ENCODE peak calls at places on chromosomes 11 and 22, in four cellular contexts. V is HTR-8/SVneo, Y is colonic mucosa, I is hepatocyte. O is an unnamed sample.

GRCh38 chr11:63553759-63554158 is 9.4 kb downstream of the PLAAT2 start:
- DNase-seq in I (no peak), Y (peak), V (no peak), O (peak)

GRCh38 chr11:69066122-69067112 is 17.7 kb downstream of the TPCN2 start:
- DNase-seq in I (no peak), V (no peak), Y (no peak), O (no peak)

GRCh38 chr22:46245515-46245914 is 4.6 kb downstream of the CDPF1 start:
- DNase-seq in V (no peak), I (no peak), Y (no peak), O (no peak)

GRCh38 chr11:61256710-61257482 is 15.9 kb downstream of the PGA5 start:
- DNase-seq in Y (no peak), V (no peak), I (no peak), O (no peak)

GRCh38 chr11:104926771-104927470 is 28.7 kb upstream of the CASP12 start:
- DNase-seq in I (no peak), Y (no peak), V (no peak), O (no peak)

GRCh38 chr11:17887779-17888178 is 125.1 kb downstream of the SERGEF start:
- DNase-seq in I (no peak), Y (no peak), V (no peak), O (no peak)

GRCh38 chr22:29704528-29705285 is 15.1 kb upstream of the CABP7 start:
- DNase-seq in Y (peak), V (no peak), I (peak), O (no peak)

GRCh38 chr11:134578807-134579708 is 167.0 kb upstream of the B3GAT1 start:
- DNase-seq in I (no peak), V (no peak), Y (no peak), O (no peak)

GRCh38 chr22:46069518-46070214 is 80.7 kb upstream of the PPARA start:
- DNase-seq in I (no peak), V (peak), Y (peak), O (no peak)

GRCh38 chr11:19055016-19055415 is 5.5 kb downstream of the MRGPRX2 start:
- DNase-seq in V (no peak), Y (no peak), I (no peak), O (no peak)

GRCh38 chr11:65623177-65623576 is 7.6 kb downstream of the PCNX3 start:
- DNase-seq in I (no peak), V (no peak), Y (no peak), O (no peak)

GRCh38 chr11:20676658-20677057 is 7.3 kb downstream of the NELL1 start:
- DNase-seq in I (no peak), V (no peak), Y (no peak), O (no peak)

GRCh38 chr22:36162127-36163034 is 1.8 kb upstream of the APOL3 start:
- DNase-seq in V (no peak), Y (no peak), I (no peak), O (peak)

GRCh38 chr11:10486161-10486840 is 31.2 kb downstream of the AMPD3 start:
- DNase-seq in I (no peak), Y (no peak), V (no peak), O (no peak)

GRCh38 chr22:38401336-38402084 is 53.5 kb downstream of the KCNJ4 start:
- DNase-seq in I (no peak), Y (no peak), V (no peak), O (no peak)

GRCh38 chr11:19018901-19019300 is 41.6 kb downstream of the MRGPRX2 start:
- DNase-seq in I (peak), Y (no peak), V (no peak), O (no peak)

GRCh38 chr11:118048472-118049370 is 28.2 kb upstream of the TMPRSS4 start:
- DNase-seq in Y (no peak), I (no peak), V (no peak), O (no peak)

GRCh38 chr11:124884869-124885479 is 12.7 kb downstream of the ROBO4 start:
- DNase-seq in V (no peak), I (no peak), Y (no peak), O (no peak)

GRCh38 chr22:49216579-49216978 is 611.1 kb downstream of the BRD1 start:
- DNase-seq in V (no peak), Y (peak), I (no peak), O (no peak)

GRCh38 chr11:123187670-123188507 is 7.2 kb downstream of the CLMP start:
- DNase-seq in I (no peak), V (no peak), Y (no peak), O (no peak)

GRCh38 chr22:41184679-41185078 is 20.4 kb upstream of the L3MBTL2 start:
- DNase-seq in I (no peak), Y (no peak), V (no peak), O (no peak)

GRCh38 chr11:117851091-117851490 is 25.4 kb downstream of the FXYD6 start:
- DNase-seq in V (no peak), Y (peak), I (no peak), O (no peak)

GRCh38 chr11:130782361-130783221 is 133.7 kb downstream of the SNX19 start:
- DNase-seq in I (no peak), Y (no peak), V (no peak), O (no peak)

GRCh38 chr22:29641781-29642355 is 38.4 kb downstream of the NF2 start:
- DNase-seq in Y (no peak), V (no peak), I (no peak), O (no peak)